ENCODE peak calls at places on chromosome 3, in four cellular contexts. One of them, this sample, is unnamed.

GRCh38 chr3:41267975-41268640 is 68.8 kb downstream of the CTNNB1 start:
- DNase-seq in cardiac muscle cell: peak; percentile 89
- DNase-seq in heart right ventricle: no peak
- DNase-seq in spleen: no peak
- DNase-seq in this sample: peak; percentile 88

GRCh38 chr3:151169700-151170224 is 33.3 kb downstream of the GPR171 start:
- DNase-seq in spleen: peak; percentile 82
- DNase-seq in cardiac muscle cell: peak; percentile 31
- DNase-seq in heart right ventricle: peak; percentile 38
- DNase-seq in this sample: no peak

GRCh38 chr3:28612232-28612631 is 263.6 kb upstream of the AZI2 start:
- DNase-seq in spleen: no peak
- DNase-seq in cardiac muscle cell: no peak
- DNase-seq in heart right ventricle: no peak
- DNase-seq in this sample: no peak

GRCh38 chr3:134796313-134797079 is 1.4 kb downstream of the EPHB1 start:
- DNase-seq in spleen: no peak
- DNase-seq in heart right ventricle: no peak
- DNase-seq in cardiac muscle cell: peak; percentile 22
- DNase-seq in this sample: no peak

GRCh38 chr3:21017115-21017852 is 733.7 kb downstream of the ZNF385D start:
- DNase-seq in cardiac muscle cell: peak; percentile 2
- DNase-seq in heart right ventricle: no peak
- DNase-seq in spleen: no peak
- DNase-seq in this sample: no peak

GRCh38 chr3:140545756-140546155 is 132.1 kb upstream of the TRIM42 start:
- DNase-seq in heart right ventricle: no peak
- DNase-seq in cardiac muscle cell: no peak
- DNase-seq in spleen: no peak
- DNase-seq in this sample: peak; percentile 43

GRCh38 chr3:177522051-177522450 is 324.8 kb upstream of the TBL1XR1 start:
- DNase-seq in spleen: no peak
- DNase-seq in heart right ventricle: no peak
- DNase-seq in cardiac muscle cell: no peak
- DNase-seq in this sample: no peak

GRCh38 chr3:50642382-50642781 is 25.4 kb downstream of the MAPKAPK3 start:
- DNase-seq in cardiac muscle cell: no peak
- DNase-seq in heart right ventricle: no peak
- DNase-seq in spleen: no peak
- DNase-seq in this sample: no peak

GRCh38 chr3:63817209-63817608 is 1.9 kb upstream of the C3orf49 start:
- DNase-seq in heart right ventricle: no peak
- DNase-seq in cardiac muscle cell: no peak
- DNase-seq in spleen: no peak
- DNase-seq in this sample: no peak

GRCh38 chr3:9808345-9809037 is 1.6 kb upstream of the TTLL3 start:
- DNase-seq in cardiac muscle cell: peak; percentile 18
- DNase-seq in spleen: peak; percentile 24
- DNase-seq in heart right ventricle: no peak
- DNase-seq in this sample: no peak

GRCh38 chr3:13406200-13406599 is 13.9 kb downstream of the NUP210 start:
- DNase-seq in spleen: no peak
- DNase-seq in cardiac muscle cell: no peak
- DNase-seq in heart right ventricle: no peak
- DNase-seq in this sample: no peak

GRCh38 chr3:160707187-160707789 is 30.3 kb downstream of the ARL14 start:
- DNase-seq in heart right ventricle: peak; percentile 61
- DNase-seq in cardiac muscle cell: peak; percentile 73
- DNase-seq in spleen: no peak
- DNase-seq in this sample: peak; percentile 42

GRCh38 chr3:142866841-142867631 is 21.8 kb downstream of the PCOLCE2 start:
- DNase-seq in heart right ventricle: no peak
- DNase-seq in spleen: no peak
- DNase-seq in cardiac muscle cell: no peak
- DNase-seq in this sample: no peak

GRCh38 chr3:8736436-8736835 is 2.8 kb downstream of the CAV3 start:
- DNase-seq in spleen: peak; percentile 34
- DNase-seq in heart right ventricle: no peak
- DNase-seq in cardiac muscle cell: no peak
- DNase-seq in this sample: no peak

GRCh38 chr3:81470416-81470978 is 290.9 kb downstream of the GBE1 start:
- DNase-seq in cardiac muscle cell: no peak
- DNase-seq in heart right ventricle: no peak
- DNase-seq in spleen: no peak
- DNase-seq in this sample: no peak

GRCh38 chr3:119418641-119419040 is 44.8 kb downstream of the TMEM39A start:
- DNase-seq in heart right ventricle: no peak
- DNase-seq in cardiac muscle cell: peak; percentile 53
- DNase-seq in spleen: no peak
- DNase-seq in this sample: no peak

GRCh38 chr3:58492385-58492970 is 582 bp downstream of the KCTD6 start:
- DNase-seq in cardiac muscle cell: no peak
- DNase-seq in heart right ventricle: no peak
- DNase-seq in spleen: no peak
- DNase-seq in this sample: no peak

GRCh38 chr3:107068980-107069379 is 308.3 kb upstream of the CCDC54 start:
- DNase-seq in heart right ventricle: peak; percentile 30
- DNase-seq in cardiac muscle cell: peak; percentile 93
- DNase-seq in spleen: no peak
- DNase-seq in this sample: peak; percentile 70

GRCh38 chr3:187922704-187923393 is 177.6 kb upstream of the BCL6 start:
- DNase-seq in cardiac muscle cell: peak; percentile 11
- DNase-seq in heart right ventricle: no peak
- DNase-seq in spleen: no peak
- DNase-seq in this sample: no peak

GRCh38 chr3:5692446-5692845 is 504.9 kb downstream of the EDEM1 start:
- DNase-seq in spleen: no peak
- DNase-seq in cardiac muscle cell: no peak
- DNase-seq in heart right ventricle: no peak
- DNase-seq in this sample: no peak

GRCh38 chr3:170117134-170117533 is 64.4 kb downstream of the PHC3 start:
- DNase-seq in spleen: no peak
- DNase-seq in heart right ventricle: no peak
- DNase-seq in cardiac muscle cell: peak; percentile 9
- DNase-seq in this sample: no peak
- TF ChIP-seq CTCF in spleen: no peak
- TF ChIP-seq CTCF in heart right ventricle: no peak
- TF ChIP-seq CTCF in cardiac muscle cell: peak; percentile 26
- TF ChIP-seq CTCF in this sample: peak; percentile 44

DNA sequence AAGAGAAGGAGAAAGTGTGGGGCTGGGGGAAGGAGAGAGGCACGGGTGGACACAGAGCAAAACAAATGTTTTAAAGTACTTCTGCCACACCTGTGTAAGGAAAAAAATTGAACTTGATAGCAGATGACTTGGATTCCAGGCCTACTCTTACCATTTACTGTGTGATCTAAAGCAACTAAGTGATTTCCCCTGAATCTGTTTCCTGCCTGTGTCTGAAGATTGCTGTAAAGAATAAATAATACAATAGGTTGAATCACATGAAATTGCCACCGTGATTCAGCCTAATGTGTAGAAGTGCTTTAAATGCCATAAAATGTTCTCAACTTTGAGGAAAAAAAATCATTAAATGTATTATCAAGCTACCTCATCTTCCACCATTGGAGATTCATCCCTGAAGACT is 27.6 kb upstream of the NUDT16 start:
- DNase-seq in spleen: no peak
- DNase-seq in cardiac muscle cell: no peak
- DNase-seq in heart right ventricle: no peak
- DNase-seq in this sample: no peak
- H3K4me3 ChIP-seq in spleen: no peak overlapping the region
- H3K4me3 ChIP-seq in cardiac muscle cell: no peak overlapping the region
- H3K4me3 ChIP-seq in heart right ventricle: no peak overlapping the region
- H3K4me3 ChIP-seq in this sample: no peak overlapping the region

DNA sequence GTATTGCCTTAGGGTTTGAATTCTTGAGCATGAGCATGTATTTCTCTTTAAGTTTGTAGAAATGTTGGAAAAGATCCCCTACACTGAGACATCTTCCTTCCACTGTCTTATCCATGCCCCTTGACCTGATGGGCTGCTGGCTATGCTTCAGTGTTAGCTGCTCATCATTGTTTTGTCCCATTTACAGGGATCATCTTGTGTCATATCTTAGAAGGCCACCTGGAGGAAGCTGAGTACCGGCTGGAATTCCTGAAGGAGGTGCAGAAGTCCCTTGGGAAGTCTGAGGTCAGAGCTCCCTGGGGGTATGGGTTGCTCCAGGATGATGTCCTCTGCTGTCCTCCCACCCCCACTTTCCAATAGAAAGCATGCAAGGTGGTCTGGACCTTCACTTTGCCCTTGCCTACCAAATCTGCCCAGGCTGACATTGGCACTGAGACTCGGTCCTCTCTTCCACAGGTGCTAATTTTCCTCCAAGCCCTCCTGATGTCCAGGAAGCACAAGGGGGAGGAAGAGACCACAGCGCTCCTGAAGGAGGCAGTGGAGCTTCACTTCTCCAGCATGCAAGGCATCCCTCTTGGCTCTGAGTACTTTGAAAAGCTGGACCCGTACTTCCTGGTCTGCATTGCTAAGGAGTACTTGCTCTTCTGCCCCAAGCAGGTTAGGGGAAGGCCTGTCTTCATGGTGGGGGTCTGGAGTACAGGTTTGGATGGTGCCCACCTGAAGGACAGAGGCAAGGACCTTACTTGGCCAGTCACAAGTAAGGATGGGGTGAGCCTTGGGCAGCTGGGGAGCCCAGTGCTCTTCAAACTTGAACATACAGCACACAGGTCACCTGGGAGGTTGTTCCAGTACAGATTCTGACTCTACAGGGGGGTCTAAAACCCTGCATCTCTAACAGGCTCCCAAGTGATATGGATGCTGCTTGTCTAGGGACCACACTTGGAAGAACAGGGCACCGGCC is 17.7 kb downstream of the TTC21A start:
- DNase-seq in spleen: peak; percentile 55
- DNase-seq in cardiac muscle cell: peak; percentile 63
- DNase-seq in heart right ventricle: no peak
- DNase-seq in this sample: no peak
- TF ChIP-seq CTCF in spleen: no peak
- TF ChIP-seq CTCF in cardiac muscle cell: peak; percentile 63
- TF ChIP-seq CTCF in heart right ventricle: peak; percentile 33
- TF ChIP-seq CTCF in this sample: peak; percentile 61

DNA sequence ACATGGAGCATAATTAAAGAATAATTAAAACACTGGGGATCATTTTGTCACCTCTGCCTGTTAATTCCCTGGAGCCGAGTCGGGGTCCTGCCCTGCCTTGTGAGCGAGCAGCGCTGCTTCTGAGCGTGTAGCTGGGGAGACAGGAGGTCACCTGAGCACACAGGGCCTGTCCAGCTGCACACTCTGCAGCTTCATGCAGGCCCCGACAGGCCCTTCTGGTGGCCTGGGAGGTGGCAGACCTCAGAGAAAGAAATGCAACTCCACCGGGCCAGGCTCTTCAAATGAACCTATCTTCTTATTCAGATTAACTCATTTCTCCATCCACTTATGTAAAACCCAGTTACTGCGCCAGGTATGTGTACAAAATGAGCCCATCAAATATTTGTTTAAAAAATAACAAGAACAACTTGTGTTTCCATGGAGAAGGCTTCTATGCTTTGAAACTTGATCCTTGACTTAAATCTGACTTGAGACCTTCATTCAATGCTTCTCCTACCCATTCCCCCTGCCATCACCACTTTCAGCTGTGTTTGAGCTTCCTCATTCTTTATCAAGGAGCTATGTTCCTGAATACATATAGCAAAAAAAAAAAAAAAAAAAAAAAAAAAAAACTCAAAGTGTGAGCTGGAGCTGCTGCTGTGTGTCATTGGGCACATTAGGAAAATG is 628.4 kb upstream of the CFAP20DC start:
- DNase-seq in cardiac muscle cell: no peak
- DNase-seq in heart right ventricle: no peak
- DNase-seq in spleen: no peak
- DNase-seq in this sample: no peak
- H3K4me3 ChIP-seq in cardiac muscle cell: no peak overlapping the region
- H3K4me3 ChIP-seq in heart right ventricle: no peak overlapping the region
- H3K4me3 ChIP-seq in spleen: no peak overlapping the region
- H3K4me3 ChIP-seq in this sample: no peak overlapping the region

GRCh38 chr3:113685124-113685523 is 11.3 kb downstream of the USF3 start:
- DNase-seq in heart right ventricle: no peak
- DNase-seq in cardiac muscle cell: no peak
- DNase-seq in spleen: no peak
- DNase-seq in this sample: no peak

GRCh38 chr3:113684271-113684819 is 12.1 kb downstream of the USF3 start:
- DNase-seq in cardiac muscle cell: no peak
- DNase-seq in spleen: no peak
- DNase-seq in heart right ventricle: no peak
- DNase-seq in this sample: no peak

GRCh38 chr3:113690482-113690881 is 6.0 kb downstream of the USF3 start:
- DNase-seq in heart right ventricle: no peak
- DNase-seq in spleen: no peak
- DNase-seq in cardiac muscle cell: no peak
- DNase-seq in this sample: no peak

GRCh38 chr3:113685956-113686721 is 10.3 kb downstream of the USF3 start:
- DNase-seq in heart right ventricle: no peak
- DNase-seq in cardiac muscle cell: peak; percentile 86
- DNase-seq in spleen: no peak
- DNase-seq in this sample: no peak
- TF ChIP-seq CTCF in heart right ventricle: no peak
- TF ChIP-seq CTCF in cardiac muscle cell: no peak
- TF ChIP-seq CTCF in spleen: no peak
- TF ChIP-seq CTCF in this sample: no peak

GRCh38 chr3:128787256-128788253 is 61.6 kb downstream of the RAB7A start:
- DNase-seq in spleen: no peak
- DNase-seq in cardiac muscle cell: peak; percentile 55
- DNase-seq in heart right ventricle: no peak
- DNase-seq in this sample: no peak
- H3K4me3 ChIP-seq in spleen: no peak overlapping the region
- H3K4me3 ChIP-seq in cardiac muscle cell: no peak overlapping the region
- H3K4me3 ChIP-seq in heart right ventricle: no peak overlapping the region
- H3K4me3 ChIP-seq in this sample: no peak overlapping the region

DNA sequence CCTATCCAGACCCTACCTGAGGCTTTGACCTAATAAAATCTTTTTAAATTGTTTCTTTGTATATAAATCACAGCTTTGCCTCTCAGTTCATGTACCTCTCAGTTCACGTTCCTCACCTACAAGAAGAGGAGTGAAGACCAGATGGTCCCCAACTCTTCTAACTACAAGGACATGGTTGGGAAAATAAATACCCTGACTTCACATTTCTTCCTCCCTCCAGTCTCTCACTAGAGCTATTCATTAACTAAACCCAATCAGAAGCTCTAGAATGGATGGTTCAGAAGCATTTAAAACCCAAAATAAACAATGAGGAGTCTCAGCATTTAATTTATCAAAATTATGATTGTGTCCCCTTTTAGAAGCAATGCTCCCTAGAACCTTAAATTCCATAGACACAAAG is 97.3 kb upstream of the AGTR1 start:
- DNase-seq in cardiac muscle cell: no peak
- DNase-seq in heart right ventricle: no peak
- DNase-seq in spleen: no peak
- DNase-seq in this sample: no peak
- TF ChIP-seq CTCF in cardiac muscle cell: no peak
- TF ChIP-seq CTCF in heart right ventricle: no peak
- TF ChIP-seq CTCF in spleen: no peak
- TF ChIP-seq CTCF in this sample: no peak